ENCODE peak calls at places on chromosomes 7 and 10, in eight cellular contexts. One of them, this sample, is unnamed.

GRCh38 chr7:33649476-33650441 is 255.6 kb upstream of the BMPER start:
- DNase-seq in heart left ventricle: no peak
- DNase-seq in Peyer's patch: no peak
- DNase-seq in IMR-90: peak
- DNase-seq in H1: no peak
- DNase-seq in A549: no peak
- DNase-seq in erythroblast: no peak
- DNase-seq in transverse colon: peak
- DNase-seq in this sample: no peak

GRCh38 chr10:129893690-129894089 is 70.4 kb downstream of the EBF3 start:
- DNase-seq in A549: no peak
- DNase-seq in erythroblast: no peak
- DNase-seq in Peyer's patch: no peak
- DNase-seq in IMR-90: no peak
- DNase-seq in heart left ventricle: no peak
- DNase-seq in transverse colon: no peak
- DNase-seq in H1: no peak
- DNase-seq in this sample: no peak

GRCh38 chr7:132455306-132455705 is 121.0 kb downstream of the PLXNA4 start:
- DNase-seq in H1: no peak
- DNase-seq in heart left ventricle: no peak
- DNase-seq in IMR-90: no peak
- DNase-seq in A549: no peak
- DNase-seq in Peyer's patch: no peak
- DNase-seq in transverse colon: no peak
- DNase-seq in erythroblast: no peak
- DNase-seq in this sample: no peak

GRCh38 chr10:73810735-73811465 is 498 bp downstream of the NDST2 start:
- DNase-seq in transverse colon: peak
- DNase-seq in Peyer's patch: peak
- DNase-seq in A549: peak
- DNase-seq in H1: no peak
- DNase-seq in IMR-90: no peak
- DNase-seq in erythroblast: peak
- DNase-seq in heart left ventricle: peak
- DNase-seq in this sample: no peak

GRCh38 chr7:30778246-30779025 is 7.2 kb downstream of the MINDY4 start:
- DNase-seq in erythroblast: no peak
- DNase-seq in IMR-90: peak
- DNase-seq in transverse colon: no peak
- DNase-seq in H1: no peak
- DNase-seq in A549: no peak
- DNase-seq in heart left ventricle: peak
- DNase-seq in Peyer's patch: no peak
- DNase-seq in this sample: no peak

GRCh38 chr7:34523233-34523918 is 134.6 kb upstream of the NPSR1 start:
- DNase-seq in transverse colon: no peak
- DNase-seq in heart left ventricle: no peak
- DNase-seq in IMR-90: no peak
- DNase-seq in Peyer's patch: no peak
- DNase-seq in H1: no peak
- DNase-seq in A549: peak
- DNase-seq in erythroblast: no peak
- DNase-seq in this sample: no peak

GRCh38 chr10:944034-944831 is 12.7 kb upstream of the LARP4B start:
- DNase-seq in erythroblast: no peak
- DNase-seq in transverse colon: peak
- DNase-seq in IMR-90: peak
- DNase-seq in H1: no peak
- DNase-seq in A549: no peak
- DNase-seq in Peyer's patch: peak
- DNase-seq in heart left ventricle: peak
- DNase-seq in this sample: no peak

GRCh38 chr10:72083234-72084093 is 4.9 kb downstream of the SPOCK2 start:
- DNase-seq in IMR-90: no peak
- DNase-seq in Peyer's patch: no peak
- DNase-seq in erythroblast: no peak
- DNase-seq in A549: no peak
- DNase-seq in H1: no peak
- DNase-seq in transverse colon: no peak
- DNase-seq in heart left ventricle: no peak
- DNase-seq in this sample: no peak

GRCh38 chr7:44324204-44325126 is 929 bp downstream of the CAMK2B start:
- DNase-seq in IMR-90: no peak
- DNase-seq in A549: no peak
- DNase-seq in H1: no peak
- DNase-seq in erythroblast: no peak
- DNase-seq in transverse colon: no peak
- DNase-seq in Peyer's patch: no peak
- DNase-seq in heart left ventricle: no peak
- DNase-seq in this sample: no peak

GRCh38 chr10:91864744-91865143 is 44.5 kb downstream of the FGFBP3 start:
- DNase-seq in H1: no peak
- DNase-seq in erythroblast: no peak
- DNase-seq in heart left ventricle: no peak
- DNase-seq in A549: no peak
- DNase-seq in Peyer's patch: no peak
- DNase-seq in IMR-90: peak
- DNase-seq in transverse colon: no peak
- DNase-seq in this sample: no peak

GRCh38 chr7:122248472-122248871 is 56.1 kb downstream of the FEZF1 start:
- DNase-seq in A549: no peak
- DNase-seq in erythroblast: no peak
- DNase-seq in heart left ventricle: no peak
- DNase-seq in transverse colon: no peak
- DNase-seq in IMR-90: no peak
- DNase-seq in H1: no peak
- DNase-seq in Peyer's patch: no peak
- DNase-seq in this sample: no peak

GRCh38 chr7:150341263-150342118 is at the start of gene RARRES2:
- DNase-seq in H1: no peak
- DNase-seq in A549: no peak
- DNase-seq in IMR-90: no peak
- DNase-seq in erythroblast: no peak
- DNase-seq in Peyer's patch: no peak
- DNase-seq in heart left ventricle: peak
- DNase-seq in transverse colon: peak
- DNase-seq in this sample: peak

GRCh38 chr10:31723074-31723750 is 205.4 kb downstream of the ARHGAP12 start:
- DNase-seq in H1: no peak
- DNase-seq in heart left ventricle: no peak
- DNase-seq in A549: no peak
- DNase-seq in erythroblast: no peak
- DNase-seq in IMR-90: peak
- DNase-seq in transverse colon: no peak
- DNase-seq in Peyer's patch: no peak
- DNase-seq in this sample: peak

GRCh38 chr10:76643465-76643864 is 994.1 kb downstream of the KCNMA1 start:
- DNase-seq in transverse colon: peak
- DNase-seq in erythroblast: no peak
- DNase-seq in Peyer's patch: no peak
- DNase-seq in IMR-90: no peak
- DNase-seq in A549: no peak
- DNase-seq in heart left ventricle: no peak
- DNase-seq in H1: no peak
- DNase-seq in this sample: no peak

GRCh38 chr10:71799785-71800453 is 26.6 kb upstream of the VSIR start:
- DNase-seq in A549: peak
- DNase-seq in H1: no peak
- DNase-seq in erythroblast: no peak
- DNase-seq in IMR-90: no peak
- DNase-seq in transverse colon: peak
- DNase-seq in heart left ventricle: no peak
- DNase-seq in Peyer's patch: no peak
- DNase-seq in this sample: no peak

GRCh38 chr10:3482200-3482993 is 302.6 kb downstream of the KLF6 start:
- DNase-seq in IMR-90: peak
- DNase-seq in A549: peak
- DNase-seq in transverse colon: peak
- DNase-seq in heart left ventricle: peak
- DNase-seq in H1: no peak
- DNase-seq in erythroblast: no peak
- DNase-seq in Peyer's patch: no peak
- DNase-seq in this sample: peak

GRCh38 chr7:82317760-82318159 is 125.8 kb downstream of the CACNA2D1 start:
- DNase-seq in Peyer's patch: no peak
- DNase-seq in erythroblast: no peak
- DNase-seq in transverse colon: no peak
- DNase-seq in A549: no peak
- DNase-seq in IMR-90: no peak
- DNase-seq in H1: no peak
- DNase-seq in heart left ventricle: no peak
- DNase-seq in this sample: no peak

GRCh38 chr7:157228864-157229422 is 90.2 kb downstream of the UBE3C start:
- DNase-seq in IMR-90: peak
- DNase-seq in transverse colon: no peak
- DNase-seq in H1: no peak
- DNase-seq in Peyer's patch: no peak
- DNase-seq in A549: peak
- DNase-seq in erythroblast: peak
- DNase-seq in heart left ventricle: no peak
- DNase-seq in this sample: peak

GRCh38 chr7:37225255-37226012 is 223.2 kb downstream of the ELMO1 start:
- DNase-seq in transverse colon: no peak
- DNase-seq in heart left ventricle: no peak
- DNase-seq in erythroblast: no peak
- DNase-seq in A549: no peak
- DNase-seq in Peyer's patch: no peak
- DNase-seq in IMR-90: no peak
- DNase-seq in H1: no peak
- DNase-seq in this sample: no peak

GRCh38 chr10:27752673-27753237 is 7.1 kb upstream of the MKX start:
- DNase-seq in A549: no peak
- DNase-seq in heart left ventricle: no peak
- DNase-seq in IMR-90: no peak
- DNase-seq in H1: no peak
- DNase-seq in Peyer's patch: no peak
- DNase-seq in erythroblast: no peak
- DNase-seq in transverse colon: no peak
- DNase-seq in this sample: no peak

GRCh38 chr10:44995914-44996633 is 4.6 kb upstream of the ZNF22 start:
- DNase-seq in H1: no peak
- DNase-seq in IMR-90: peak
- DNase-seq in erythroblast: no peak
- DNase-seq in heart left ventricle: peak
- DNase-seq in Peyer's patch: no peak
- DNase-seq in transverse colon: no peak
- DNase-seq in A549: no peak
- DNase-seq in this sample: peak

GRCh38 chr10:107442035-107442505 is 277.6 kb upstream of the SORCS1 start:
- DNase-seq in transverse colon: no peak
- DNase-seq in H1: no peak
- DNase-seq in A549: no peak
- DNase-seq in heart left ventricle: no peak
- DNase-seq in Peyer's patch: no peak
- DNase-seq in IMR-90: peak
- DNase-seq in erythroblast: no peak
- DNase-seq in this sample: no peak

GRCh38 chr10:6140965-6141295 is 52.1 kb downstream of the RBM17 start:
- DNase-seq in erythroblast: no peak
- DNase-seq in A549: no peak
- DNase-seq in Peyer's patch: no peak
- DNase-seq in H1: no peak
- DNase-seq in transverse colon: no peak
- DNase-seq in heart left ventricle: no peak
- DNase-seq in IMR-90: no peak
- DNase-seq in this sample: no peak
- TF ChIP-seq POLR2A in erythroblast: no peak
- TF ChIP-seq POLR2A in A549: no peak
- TF ChIP-seq POLR2A in Peyer's patch: no peak
- TF ChIP-seq POLR2A in H1: no peak
- TF ChIP-seq POLR2A in transverse colon: no peak
- TF ChIP-seq POLR2A in heart left ventricle: no peak
- TF ChIP-seq POLR2A in IMR-90: no peak
- TF ChIP-seq POLR2A in this sample: no peak

DNA sequence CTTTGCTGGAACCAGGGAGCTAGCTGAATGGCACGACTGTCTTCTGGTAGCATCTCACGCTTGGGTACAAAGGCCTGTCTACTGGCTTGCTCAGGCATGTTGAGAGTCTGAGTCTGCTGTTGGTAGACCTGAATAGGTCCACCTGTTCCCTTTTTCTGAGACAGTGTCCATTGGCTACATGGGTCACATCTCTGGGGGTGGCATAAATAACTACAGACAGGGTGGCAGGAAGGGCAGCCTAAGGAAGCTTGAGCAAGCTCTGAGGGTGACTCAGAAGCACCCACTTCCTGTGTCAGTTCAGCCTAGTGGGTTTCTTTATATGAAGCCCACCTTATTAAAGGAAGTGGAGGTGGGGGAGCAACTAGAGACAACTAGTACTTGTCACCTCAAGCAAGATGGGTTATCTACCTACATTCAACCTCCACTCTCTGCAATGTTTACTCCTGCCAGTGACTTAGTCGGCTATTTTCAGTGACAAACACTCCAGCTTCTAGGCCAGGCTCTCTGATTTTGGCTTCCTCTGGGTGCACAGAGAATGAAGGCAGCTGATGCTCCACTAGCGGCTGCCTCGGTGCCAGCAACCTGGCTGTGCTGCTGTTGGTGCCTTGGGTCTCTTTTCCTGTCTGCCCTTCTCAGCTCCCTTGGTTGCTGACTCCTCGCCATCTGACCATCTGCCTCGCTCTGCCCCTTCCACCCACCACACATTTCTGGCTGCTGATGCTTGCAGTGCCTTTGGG is 5.7 kb upstream of the ZYX start:
- DNase-seq in A549: no peak
- DNase-seq in erythroblast: no peak
- DNase-seq in heart left ventricle: no peak
- DNase-seq in H1: no peak
- DNase-seq in IMR-90: no peak
- DNase-seq in transverse colon: no peak
- DNase-seq in Peyer's patch: peak
- DNase-seq in this sample: no peak
- TF ChIP-seq POLR2A in A549: no peak
- TF ChIP-seq POLR2A in erythroblast: no peak
- TF ChIP-seq POLR2A in heart left ventricle: no peak
- TF ChIP-seq POLR2A in H1: no peak
- TF ChIP-seq POLR2A in IMR-90: no peak
- TF ChIP-seq POLR2A in transverse colon: no peak
- TF ChIP-seq POLR2A in Peyer's patch: no peak
- TF ChIP-seq POLR2A in this sample: no peak

DNA sequence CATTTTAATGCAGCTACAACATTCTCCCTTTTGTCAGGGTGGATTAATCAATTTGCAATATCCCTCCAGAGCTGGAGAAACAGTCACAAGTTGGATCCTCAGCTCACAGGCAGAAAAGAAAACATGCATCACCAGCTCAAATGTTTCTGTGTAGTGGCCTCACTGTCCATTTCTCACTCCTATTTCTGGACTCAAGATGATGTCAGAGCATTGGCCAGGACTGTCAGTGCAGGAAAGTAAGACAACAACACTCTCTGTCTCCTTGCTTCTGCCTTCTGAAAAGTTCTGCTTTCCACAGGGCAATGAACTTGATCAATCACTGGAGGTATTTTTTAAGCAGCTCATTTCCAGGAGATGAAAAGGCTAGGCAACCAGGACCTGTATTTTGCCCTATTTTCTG is 8.2 kb upstream of the SVIL start:
- DNase-seq in heart left ventricle: peak
- DNase-seq in transverse colon: no peak
- DNase-seq in Peyer's patch: no peak
- DNase-seq in H1: no peak
- DNase-seq in A549: no peak
- DNase-seq in erythroblast: no peak
- DNase-seq in IMR-90: peak
- DNase-seq in this sample: no peak
- TF ChIP-seq POLR2A in heart left ventricle: no peak
- TF ChIP-seq POLR2A in transverse colon: no peak
- TF ChIP-seq POLR2A in Peyer's patch: no peak
- TF ChIP-seq POLR2A in H1: no peak
- TF ChIP-seq POLR2A in A549: no peak
- TF ChIP-seq POLR2A in erythroblast: no peak
- TF ChIP-seq POLR2A in IMR-90: no peak
- TF ChIP-seq POLR2A in this sample: no peak

GRCh38 chr7:138460176-138460648 is at the start of gene TRIM24:
- DNase-seq in transverse colon: no peak
- DNase-seq in IMR-90: peak
- DNase-seq in erythroblast: no peak
- DNase-seq in Peyer's patch: no peak
- DNase-seq in H1: no peak
- DNase-seq in heart left ventricle: peak
- DNase-seq in A549: no peak
- DNase-seq in this sample: no peak
- TF ChIP-seq POLR2A in transverse colon: peak
- TF ChIP-seq POLR2A in IMR-90: peak
- TF ChIP-seq POLR2A in erythroblast: peak
- TF ChIP-seq POLR2A in Peyer's patch: peak
- TF ChIP-seq POLR2A in H1: no peak
- TF ChIP-seq POLR2A in heart left ventricle: peak
- TF ChIP-seq POLR2A in A549: peak
- TF ChIP-seq POLR2A in this sample: peak

This sample was measured in HepG2.